ENCODE peak calls at places on chromosomes 4 and X, in six cellular contexts. V is hepatocyte, S is left lung, P is thoracic aorta, L is brain microvascular endothelial cell, X is left ventricle myocardium inferior. B is an unnamed sample. For H3K36me3, the result is how much of the 10 kb centered on the place peaks cover.

GRCh38 chr4:21710212-21710843 is 238.2 kb downstream of the KCNIP4 start:
- DNase-seq in X (no peak), V (no peak), L (no peak), S (no peak), P (no peak), B (no peak)

GRCh38 chr4:39464886-39465501 is 6.1 kb downstream of the LIAS start:
- DNase-seq in V (peak), S (no peak), P (no peak), X (no peak), L (peak), B (peak)

GRCh38 chrX:115609621-115610020 is 48.6 kb downstream of the PLS3 start:
- DNase-seq in P (no peak), V (no peak), X (no peak), S (no peak), L (no peak), B (no peak)

GRCh38 chrX:69323786-69324720 is 158.8 kb upstream of the PJA1 start:
- DNase-seq in S (no peak), V (no peak), L (no peak), P (no peak), X (no peak), B (no peak)

GRCh38 chr4:15654556-15655222 is 468 bp downstream of the FBXL5 start:
- DNase-seq in L (peak), P (no peak), V (peak), S (peak), X (peak), B (no peak)

GRCh38 chr4:121233982-121234381 is 69.9 kb upstream of the TNIP3 start:
- DNase-seq in P (no peak), V (no peak), L (no peak), X (no peak), S (no peak), B (no peak)

GRCh38 chr4:150149381-150149780 is 71.1 kb downstream of the DCLK2 start:
- DNase-seq in P (no peak), L (no peak), S (no peak), X (no peak), V (no peak), B (no peak)

GRCh38 chr4:86359944-86360478 is at the start of gene MAPK10:
- DNase-seq in P (peak), V (peak), S (no peak), L (peak), X (peak), B (peak)

GRCh38 chr4:69984030-69984443 is 11.7 kb upstream of the STATH start:
- DNase-seq in V (peak), L (peak), P (no peak), X (no peak), S (no peak), B (peak)

GRCh38 chr4:88159137-88159725 is 792 bp upstream of the ABCG2 start:
- DNase-seq in V (no peak), X (no peak), P (no peak), S (peak), L (no peak), B (no peak)

GRCh38 chrX:482702-483203 is 96.0 kb upstream of the PPP2R3B start:
- DNase-seq in P (no peak), V (no peak), S (no peak), L (no peak), X (no peak), B (no peak)

GRCh38 chrX:12770440-12770839 is 20.8 kb upstream of the PRPS2 start:
- DNase-seq in X (no peak), V (peak), L (no peak), S (no peak), P (no peak), B (peak)

GRCh38 chr4:40241936-40242590 is 45.2 kb downstream of the RHOH start:
- DNase-seq in S (no peak), V (no peak), X (no peak), L (no peak), P (no peak), B (no peak)

GRCh38 chr4:89024051-89024675 is 32.8 kb downstream of the FAM13A start:
- DNase-seq in X (no peak), V (peak), P (peak), L (peak), S (no peak), B (peak)

GRCh38 chrX:10239611-10240064 is 82.9 kb downstream of the CLCN4 start:
- DNase-seq in P (no peak), X (no peak), V (no peak), L (peak), S (no peak), B (peak)

GRCh38 chr4:87985097-87985886 is 9.8 kb downstream of the SPP1 start:
- DNase-seq in X (peak), V (peak), S (peak), L (peak), P (no peak), B (peak)

GRCh38 chrX:131595120-131595519 is 51.2 kb downstream of the OR13H1 start:
- DNase-seq in L (no peak), S (no peak), P (no peak), V (no peak), X (no peak), B (peak)

GRCh38 chr4:139839664-139840063 is 174.0 kb downstream of the MGST2 start:
- DNase-seq in S (no peak), V (no peak), L (no peak), X (no peak), P (no peak), B (no peak)

GRCh38 chr4:39770005-39770404 is 72.1 kb downstream of the UBE2K start:
- DNase-seq in P (no peak), S (no peak), L (no peak), X (no peak), V (no peak), B (no peak)

GRCh38 chrX:71542411-71542810 is 9.5 kb downstream of the OGT start:
- DNase-seq in P (no peak), X (no peak), L (no peak), S (no peak), V (no peak), B (peak)
- H3K36me3 ChIP-seq in P (under half), X (under half), L (under half), S (under half), V (under half), B (under half)

GRCh38 chr4:151407018-151407417 is 2.0 kb upstream of the FHIP1A start:
- DNase-seq in V (no peak), X (no peak), L (no peak), S (no peak), P (no peak), B (no peak)

GRCh38 chr4:151409470-151410313 is 716 bp downstream of the FHIP1A start:
- DNase-seq in L (no peak), V (peak), X (no peak), P (no peak), S (peak), B (peak)

GRCh38 chr4:151408380-151408629 is 671 bp upstream of the FHIP1A start:
- DNase-seq in V (no peak), P (no peak), S (no peak), L (no peak), X (no peak), B (no peak)

GRCh38 chr4:151407466-151408379 is 1.3 kb upstream of the FHIP1A start:
- DNase-seq in V (peak), P (no peak), X (peak), S (peak), L (no peak), B (no peak)

DNA sequence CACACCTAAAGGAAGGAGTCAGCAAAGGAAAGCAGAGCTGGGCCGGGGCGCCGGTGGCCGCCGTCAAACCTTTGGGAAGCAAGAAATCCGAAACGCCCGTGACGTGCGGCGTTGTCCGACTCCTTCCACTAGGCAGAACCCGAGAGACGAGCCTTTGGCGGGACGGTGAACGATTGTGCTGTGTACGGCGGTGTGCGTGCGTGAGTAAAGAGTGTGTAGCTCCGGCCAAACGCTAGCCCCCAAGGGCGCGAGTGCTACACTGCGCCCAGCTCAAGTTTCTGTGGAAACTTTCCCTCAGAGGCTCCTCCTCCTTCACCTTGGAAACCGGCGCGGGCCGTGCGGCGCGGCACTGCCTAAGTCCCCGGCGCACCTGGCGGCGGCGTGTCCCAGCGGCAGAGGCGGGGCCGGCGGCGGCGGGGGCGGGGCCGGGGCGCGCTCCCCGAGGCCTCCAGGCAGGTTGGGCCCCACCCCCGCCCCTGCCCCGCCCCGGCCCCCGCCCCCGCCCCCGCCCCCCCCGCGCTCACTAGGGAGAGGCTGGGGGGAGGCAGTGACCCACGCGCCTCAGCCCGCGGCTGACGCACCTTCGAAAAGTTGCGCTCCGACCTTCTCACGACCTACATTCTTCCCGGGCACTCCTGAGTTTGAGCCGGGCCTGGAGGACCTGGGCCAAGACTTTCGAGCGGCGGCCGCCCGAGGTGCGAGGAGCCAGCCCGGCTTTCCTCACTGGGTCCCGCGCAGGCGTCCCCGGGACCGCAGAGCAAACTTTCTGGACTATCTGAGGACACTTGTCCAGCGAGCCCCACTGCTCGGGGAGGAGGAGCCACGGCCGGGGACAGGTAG is at the start of gene FHIP1A:
- DNase-seq in V (peak), L (peak), X (peak), P (no peak), S (peak), B (peak)
- TF ChIP-seq CTCF in V (peak), L (peak), X (peak), P (no peak), S (no peak), B (peak)

GRCh38 chrX:48938721-48939416 is 18.5 kb downstream of the OTUD5 start:
- DNase-seq in S (no peak), X (no peak), V (no peak), P (no peak), L (no peak), B (no peak)

GRCh38 chrX:48937065-48937907 is 18.5 kb upstream of the PIM2 start:
- DNase-seq in P (no peak), V (no peak), L (peak), S (peak), X (peak), B (no peak)

GRCh38 chrX:48934581-48935331 is 15.9 kb upstream of the PIM2 start:
- DNase-seq in V (no peak), P (no peak), S (no peak), X (no peak), L (no peak), B (no peak)

GRCh38 chrX:48933757-48934156 is 14.9 kb upstream of the PIM2 start:
- DNase-seq in L (no peak), X (no peak), S (no peak), V (no peak), P (no peak), B (no peak)

GRCh38 chrX:48936429-48937064 is 17.7 kb upstream of the PIM2 start:
- DNase-seq in L (no peak), P (no peak), V (no peak), X (no peak), S (no peak), B (no peak)
- H3K36me3 ChIP-seq in L (under half), P (under half), V (under half), X (under half), S (under half), B (under half)

GRCh38 chrX:33149580-33149979 is 61.8 kb downstream of the DMD start:
- DNase-seq in X (no peak), P (no peak), S (no peak), L (no peak), V (no peak), B (no peak)

GRCh38 chrX:33149085-33149484 is 62.3 kb downstream of the DMD start:
- DNase-seq in S (no peak), P (no peak), V (no peak), X (no peak), L (no peak), B (no peak)
- TF ChIP-seq CTCF in S (no peak), P (no peak), V (no peak), X (no peak), L (no peak), B (no peak)

GRCh38 chr4:84677093-84677492 is 94.2 kb downstream of the CDS1 start:
- DNase-seq in S (no peak), V (no peak), X (no peak), P (no peak), L (no peak), B (no peak)
- H3K36me3 ChIP-seq in S (under half), V (under half), X (half or more), P (under half), L (under half), B (under half)

DNA sequence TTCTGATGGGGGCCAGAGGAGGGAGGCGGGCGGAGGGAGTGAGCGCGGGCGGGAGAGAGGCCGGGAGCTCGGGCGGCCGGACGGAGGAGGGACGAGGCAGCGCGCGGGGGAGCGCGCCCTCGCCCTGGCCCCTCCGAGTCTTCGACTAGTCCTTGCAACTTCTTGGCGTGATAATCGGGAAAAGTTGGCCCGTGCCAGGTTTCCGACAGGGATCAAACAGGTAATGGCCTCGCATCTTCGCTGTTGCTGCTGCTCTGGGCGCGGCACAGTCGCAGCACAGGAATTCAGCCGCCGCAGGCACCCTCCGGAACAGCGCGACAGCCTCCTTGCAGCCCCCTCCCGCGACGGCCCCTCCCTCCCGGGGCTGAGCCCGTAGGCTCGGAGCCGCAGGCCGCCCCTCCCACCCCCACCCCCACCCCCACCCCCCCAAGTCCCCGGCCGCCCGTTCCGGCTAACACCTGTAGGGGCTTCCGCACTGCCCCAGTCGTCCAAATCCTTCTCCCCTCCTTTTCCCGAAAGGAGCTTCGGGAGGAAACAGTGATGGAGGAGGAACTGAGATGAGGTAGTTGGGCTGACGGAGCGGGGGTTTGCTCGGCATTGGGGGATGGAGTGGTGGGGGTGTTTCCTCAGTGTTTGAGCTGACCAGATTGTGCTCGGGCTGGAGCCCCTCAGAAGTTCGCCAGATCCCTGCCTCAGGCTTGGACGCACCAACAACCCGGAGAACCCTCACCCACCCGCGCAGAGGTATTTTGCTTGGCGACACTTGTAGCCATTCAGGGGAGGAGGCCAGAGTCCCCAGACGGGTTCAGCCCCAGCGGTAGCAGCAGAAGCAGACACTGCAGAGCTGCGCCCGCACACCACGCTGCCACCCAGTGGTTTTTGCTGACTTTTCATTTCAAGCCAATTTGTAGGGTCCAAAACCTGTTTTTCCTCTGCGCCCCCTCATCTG is at the start of gene FGF13:
- DNase-seq in X (peak), P (no peak), V (peak), L (no peak), S (peak), B (peak)
- TF ChIP-seq CTCF in X (peak), P (peak), V (peak), L (peak), S (no peak), B (peak)

DNA sequence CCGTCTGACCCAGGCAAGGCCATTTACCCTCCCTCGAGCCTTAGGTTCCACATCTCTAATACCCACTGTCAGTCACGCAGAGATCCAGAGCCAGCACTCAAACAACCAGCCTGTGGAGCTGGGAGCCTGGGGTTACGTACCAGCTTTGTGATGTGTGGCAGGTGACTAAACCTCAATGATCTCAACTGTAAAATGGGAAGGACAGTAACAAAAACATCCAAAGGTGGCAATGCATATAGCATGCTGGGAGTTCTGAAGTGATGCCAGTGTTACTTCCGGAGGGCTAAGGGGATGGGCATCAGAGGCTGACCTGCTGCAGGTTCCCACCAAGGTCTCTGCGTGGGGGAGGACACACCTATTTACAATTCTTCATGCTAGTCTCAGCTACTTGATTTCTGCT is 6.0 kb downstream of the GRPEL1 start:
- DNase-seq in S (no peak), P (no peak), V (no peak), X (no peak), L (no peak), B (no peak)
- H3K36me3 ChIP-seq in S (under half), P (half or more), V (under half), X (half or more), L (under half), B (under half)

DNA sequence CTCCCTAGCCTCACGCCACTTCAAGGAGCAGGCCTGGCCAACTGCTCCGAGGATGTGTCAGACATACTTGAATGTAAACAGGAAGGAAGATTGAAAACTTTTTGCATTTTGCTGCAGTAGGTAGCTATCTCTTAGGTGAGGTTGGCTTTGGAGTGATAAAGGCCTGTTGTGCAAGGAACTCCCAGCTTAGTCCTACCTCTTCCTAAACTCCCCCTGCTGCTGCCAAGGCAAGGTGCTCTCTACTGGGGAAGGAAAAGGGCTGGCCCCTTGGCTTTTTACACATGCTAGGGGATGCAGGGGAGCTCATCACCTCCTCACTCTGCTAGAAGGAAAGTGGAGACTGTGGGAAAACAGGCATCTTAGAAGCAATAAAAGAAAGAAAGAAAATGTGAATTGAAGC is 10.7 kb upstream of the BRS3 start:
- DNase-seq in P (no peak), L (no peak), V (no peak), X (no peak), S (no peak), B (no peak)
- TF ChIP-seq CTCF in P (no peak), L (no peak), V (no peak), X (no peak), S (no peak), B (no peak)

B was measured in bronchial epithelial cell.